ENCODE peak calls at places on chromosome 20, in six cellular contexts. Z is stimulated activated CD4-positive, alpha-beta T cell treated with anti-CD3 and anti-CD28 coated beads, Interleukin-4, amount 100 ng/mL, for 4 hours; M is putamen; H is NAMALWA; O is GM10248; Y is AG08396. U is an unnamed sample.

GRCh38 chr20:2340136-2340535 is 40.6 kb upstream of the TGM6 start:
- DNase-seq in Y (no peak), Z (no peak), M (no peak), H (no peak), O (no peak), U (no peak)

GRCh38 chr20:20321917-20322316 is 46.0 kb upstream of the INSM1 start:
- DNase-seq in Y (no peak), M (no peak), Z (no peak), O (no peak), H (no peak), U (no peak)

GRCh38 chr20:10721112-10721896 is 47.5 kb upstream of the JAG1 start:
- DNase-seq in H (no peak), M (no peak), Z (no peak), Y (no peak), O (no peak), U (no peak)

GRCh38 chr20:61767776-61768494 is 297.7 kb downstream of the TAF4 start:
- DNase-seq in H (no peak), O (no peak), Z (no peak), M (no peak), Y (no peak), U (no peak)

GRCh38 chr20:63553933-63554290 is at the start of gene FNDC11:
- DNase-seq in M (no peak), Y (peak; percentile 70), Z (peak; percentile 50), O (peak; percentile 59), H (peak; percentile 73), U (no peak)

GRCh38 chr20:32449890-32450401 is 91.8 kb downstream of the ASXL1 start:
- DNase-seq in M (no peak), Y (no peak), Z (no peak), O (peak; percentile 17), H (peak; percentile 34), U (no peak)

GRCh38 chr20:61665746-61666470 is 399.8 kb downstream of the TAF4 start:
- DNase-seq in Z (no peak), H (no peak), Y (no peak), O (no peak), M (no peak), U (no peak)

GRCh38 chr20:58198384-58198783 is 30.1 kb downstream of the ANKRD60 start:
- DNase-seq in M (no peak), Z (no peak), O (no peak), H (no peak), Y (no peak), U (no peak)

GRCh38 chr20:19867940-19868371 is 109.9 kb downstream of the RIN2 start:
- DNase-seq in H (no peak), M (no peak), O (no peak), Z (no peak), Y (no peak), U (no peak)

GRCh38 chr20:38728911-38729642 is 4.8 kb downstream of the SLC32A1 start:
- DNase-seq in Y (no peak), O (peak; percentile 27), M (no peak), H (no peak), Z (no peak), U (no peak)

GRCh38 chr20:58303547-58303946 is 6.0 kb upstream of the RAB22A start:
- DNase-seq in Y (no peak), H (no peak), O (no peak), Z (no peak), M (no peak), U (no peak)

GRCh38 chr20:37314617-37315292 is 25.3 kb downstream of the MANBAL start:
- DNase-seq in H (no peak), M (no peak), Y (no peak), O (no peak), Z (no peak), U (no peak)

U was measured in CD8-positive, alpha-beta memory T cell.